ENCODE peak calls at places on chromosomes 16 and 17, in four cellular contexts. I, Z, L and P are unnamed samples.

GRCh38 chr17:74922172-74922571 is 883 bp downstream of the USH1G start:
- DNase-seq in Z (no peak), L (no peak), I (no peak), P (no peak)

GRCh38 chr17:78132086-78132676 is 1.6 kb downstream of the TMC8 start:
- DNase-seq in L (peak; percentile 63), Z (peak; percentile 80), I (no peak), P (peak; percentile 58)

GRCh38 chr16:24534634-24535033 is 4.7 kb upstream of the RBBP6 start:
- DNase-seq in L (no peak), Z (no peak), I (no peak), P (no peak)

GRCh38 chr17:2016494-2016893 is 8.6 kb downstream of the RTN4RL1 start:
- DNase-seq in Z (no peak), L (no peak), I (no peak), P (no peak)

GRCh38 chr16:1262210-1262845 is 6.5 kb downstream of the TPSD1 start:
- DNase-seq in Z (no peak), L (no peak), I (no peak), P (no peak)

GRCh38 chr16:62036101-62036806 is at the start of gene CDH8:
- DNase-seq in Z (no peak), L (no peak), I (no peak), P (no peak)

GRCh38 chr17:47621293-47622178 is 28.2 kb upstream of the KPNB1 start:
- DNase-seq in L (no peak), Z (peak; percentile 56), I (no peak), P (no peak)

GRCh38 chr17:11535231-11535630 is 63.0 kb upstream of the DNAH9 start:
- DNase-seq in I (no peak), Z (no peak), L (no peak), P (no peak)

GRCh38 chr16:9706217-9706616 is 476.0 kb downstream of the GRIN2A start:
- DNase-seq in I (no peak), Z (no peak), L (no peak), P (no peak)

GRCh38 chr16:70804153-70804728 is 3.3 kb upstream of the VAC14 start:
- DNase-seq in L (no peak), I (no peak), Z (no peak), P (no peak)

GRCh38 chr16:29926675-29927522 is 873 bp upstream of the KCTD13 start:
- DNase-seq in L (no peak), I (no peak), Z (peak; percentile 39), P (peak; percentile 62)

GRCh38 chr17:48047113-48047740 is 932 bp upstream of the NFE2L1 start:
- DNase-seq in I (no peak), L (no peak), Z (no peak), P (peak; percentile 20)

GRCh38 chr16:31472559-31473203 is 729 bp downstream of the TGFB1I1 start:
- DNase-seq in Z (peak; percentile 82), L (peak; percentile 87), I (peak; percentile 95), P (peak; percentile 74)

GRCh38 chr17:54749157-54749556 is 151.5 kb upstream of the TOM1L1 start:
- DNase-seq in L (no peak), Z (no peak), I (no peak), P (no peak)

GRCh38 chr16:29765167-29766032 is 12.7 kb upstream of the ZG16 start:
- DNase-seq in L (no peak), Z (peak; percentile 78), I (no peak), P (peak; percentile 98)

GRCh38 chr17:14201595-14201994 is 35.1 kb downstream of the CDRT15 start:
- DNase-seq in I (no peak), L (no peak), Z (no peak), P (peak; percentile 56)

GRCh38 chr17:69608808-69609494 is 194.5 kb downstream of the MAP2K6 start:
- DNase-seq in Z (no peak), L (no peak), I (no peak), P (no peak)

GRCh38 chr17:58317421-58318064 is 11.1 kb downstream of the TSPOAP1 start:
- DNase-seq in I (no peak), Z (peak; percentile 91), L (peak; percentile 63), P (peak; percentile 78)

GRCh38 chr17:38898812-38899348 is 26.5 kb upstream of the LASP1NB start:
- DNase-seq in I (no peak), Z (peak; percentile 40), L (peak; percentile 50), P (peak; percentile 87)

GRCh38 chr17:74241434-74241833 is 28.1 kb downstream of the TTYH2 start:
- DNase-seq in I (no peak), Z (no peak), L (no peak), P (no peak)

GRCh38 chr16:86306046-86306644 is 204.2 kb upstream of the FOXF1 start:
- DNase-seq in L (no peak), I (no peak), Z (no peak), P (no peak)

GRCh38 chr16:4509420-4509819 is 29.2 kb downstream of the CDIP1 start:
- DNase-seq in Z (no peak), I (no peak), L (no peak), P (no peak)

GRCh38 chr17:36728030-36728991 is 126.9 kb downstream of the MRM1 start:
- DNase-seq in L (no peak), Z (no peak), I (no peak), P (no peak)

GRCh38 chr17:73635101-73635767 is 9.0 kb downstream of the SDK2 start:
- DNase-seq in L (no peak), Z (no peak), I (no peak), P (no peak)

GRCh38 chr17:77516902-77517301 is 376.1 kb downstream of the SEC14L1 start:
- DNase-seq in L (peak; percentile 21), Z (no peak), I (no peak), P (no peak)

GRCh38 chr17:55672585-55673501 is 49.8 kb downstream of the TMEM100 start:
- DNase-seq in Z (no peak), I (no peak), L (no peak), P (no peak)